ENCODE peak calls at places on chromosomes 11 and 22, in five cellular contexts. H is HCT116, T is neuronal stem cell, C is K562, W is SK-N-SH. M is an unnamed sample.

GRCh38 chr22:43000441-43001175 is 14.3 kb downstream of the PACSIN2 start:
- DNase-seq in H (no peak), C (no peak), W (no peak), T (no peak), M (no peak)

GRCh38 chr11:67641302-67642147 is 2.0 kb upstream of the TBX10 start:
- DNase-seq in T (no peak), W (no peak), C (no peak), H (no peak), M (peak; percentile 15)

GRCh38 chr22:36433318-36434231 is 45.8 kb upstream of the MYH9 start:
- DNase-seq in C (no peak), T (no peak), W (peak; percentile 62), H (no peak), M (peak; percentile 82)

GRCh38 chr11:130480721-130481140 is 32.3 kb downstream of the ADAMTS15 start:
- DNase-seq in T (no peak), W (no peak), C (no peak), H (no peak), M (no peak)

GRCh38 chr11:23509023-23509422 is 648.7 kb upstream of the CCDC179 start:
- DNase-seq in C (no peak), T (no peak), W (no peak), H (no peak), M (no peak)

GRCh38 chr22:30265851-30266444 is 703 bp downstream of the OSM start:
- DNase-seq in C (peak; percentile 74), H (no peak), T (no peak), W (no peak), M (peak; percentile 52)

GRCh38 chr11:109196016-109196415 is 226.0 kb upstream of the C11orf87 start:
- DNase-seq in T (no peak), C (no peak), H (no peak), W (no peak), M (no peak)

GRCh38 chr11:68047437-68048290 is 8.8 kb downstream of the TCIRG1 start:
- DNase-seq in W (no peak), H (no peak), T (no peak), C (no peak), M (no peak)

GRCh38 chr11:5368502-5369043 is 15.0 kb upstream of the OR51M1 start:
- DNase-seq in W (no peak), H (no peak), T (no peak), C (no peak), M (no peak)

GRCh38 chr11:61497876-61498275 is 10.7 kb upstream of the LRRC10B start:
- DNase-seq in T (no peak), C (no peak), H (no peak), W (no peak), M (no peak)
- H3K9ac ChIP-seq in T (no peak overlapping the region), C (no peak overlapping the region), H (no peak overlapping the region), W (no peak overlapping the region), M (no peak overlapping the region)

GRCh38 chr11:2625183-2625582 is 74.6 kb downstream of the KCNQ1OT1 start:
- DNase-seq in W (no peak), T (no peak), C (no peak), H (no peak), M (no peak)
- H3K9me3 ChIP-seq in W (peaks cover 12% of the 10 kb centered on the region), T (peaks cover 4% of the 10 kb centered on the region), C (peaks cover 4% of the 10 kb centered on the region), H (no peaks in the 10 kb centered on the region), M (peaks cover 3% of the 10 kb centered on the region)

GRCh38 chr11:8826145-8826786 is 84.7 kb upstream of the AKIP1 start:
- DNase-seq in C (peak; percentile 44), H (no peak), W (no peak), T (no peak), M (no peak)
- H3K9ac ChIP-seq in C (no peak overlapping the region), H (no peak overlapping the region), W (peak overlapping the region; percentile 32), T (no peak overlapping the region), M (peak overlapping the region; percentile 12)

GRCh38 chr22:48440673-48441552 is 1386.8 kb downstream of the BRD1 start:
- DNase-seq in H (no peak), T (no peak), W (no peak), C (no peak), M (no peak)
- H3K9me3 ChIP-seq in H (no peaks in the 10 kb centered on the region), T (peaks cover 2% of the 10 kb centered on the region), W (no peaks in the 10 kb centered on the region), C (no peaks in the 10 kb centered on the region), M (no peaks in the 10 kb centered on the region)

GRCh38 chr11:131683666-131684065 is 313.3 kb downstream of the NTM start:
- DNase-seq in W (no peak), T (no peak), H (no peak), C (no peak), M (no peak)
- H3K9ac ChIP-seq in W (no peak overlapping the region), T (no peak overlapping the region), H (no peak overlapping the region), C (no peak overlapping the region), M (no peak overlapping the region)

M was measured in colonic mucosa.